ENCODE peak calls at places on chromosomes 7 and 10, in ten cellular contexts. E is immature natural killer cell; J is pancreas; K is T follicular helper cell; A is ELR; Q is NCI-H1105 treated with DMSO at 0.1 percent for 48 hours; U is stimulated activated CD4-positive, alpha-beta T cell treated with anti-CD3 and anti-CD28 coated beads, Interleukin-12 subunit alpha, Interleukin-12 subunit beta, amount 100 ng/mL, for 4 hours; X is foreskin fibroblast; G is GM23248; M is stimulated activated CD8-positive, alpha-beta memory T cell treated with anti-CD3 and anti-CD28 coated beads, Interleukin-2, amount 100 ng/mL, for 48 hours. P is an unnamed sample.

GRCh38 chr7:98988641-98989040 is 110.3 kb downstream of the TRRAP start:
- DNase-seq in E (no peak), J (no peak), K (no peak), A (no peak), Q (no peak), U (no peak), X (no peak), G (no peak), M (no peak), P (peak)

GRCh38 chr10:125060038-125060437 is 100.3 kb downstream of the CTBP2 start:
- DNase-seq in E (no peak), J (no peak), K (no peak), A (no peak), Q (no peak), U (no peak), X (no peak), G (peak), M (no peak), P (no peak)

GRCh38 chr7:8389898-8390642 is 43.3 kb upstream of the NXPH1 start:
- DNase-seq in E (no peak), J (peak), K (no peak), A (peak), Q (no peak), U (no peak), X (no peak), G (peak), M (no peak), P (no peak)

GRCh38 chr7:79272066-79272669 is 181.3 kb downstream of the MAGI2 start:
- DNase-seq in E (no peak), J (no peak), K (no peak), A (peak), Q (peak), U (no peak), X (peak), G (peak), M (no peak), P (no peak)

GRCh38 chr10:96987842-96988175 is 155.7 kb downstream of the LCOR start:
- DNase-seq in E (no peak), J (no peak), K (no peak), A (peak), Q (no peak), U (no peak), X (peak), G (peak), M (no peak), P (no peak)

GRCh38 chr10:125121003-125121402 is 39.4 kb downstream of the CTBP2 start:
- DNase-seq in E (no peak), J (peak), K (no peak), A (no peak), Q (no peak), U (no peak), X (no peak), G (no peak), M (no peak), P (no peak)

GRCh38 chr10:72162978-72163377 is 52.8 kb upstream of the ANAPC16 start:
- DNase-seq in E (no peak), J (no peak), K (no peak), A (peak), Q (no peak), U (no peak), X (peak), G (peak), M (no peak), P (no peak)

GRCh38 chr10:42548254-42548653 is 90.1 kb downstream of the ZNF33B start:
- DNase-seq in E (no peak), J (no peak), K (no peak), A (no peak), Q (no peak), U (no peak), X (no peak), G (no peak), M (no peak), P (no peak)

GRCh38 chr10:86288695-86289576 is 77.7 kb downstream of the GRID1 start:
- DNase-seq in E (no peak), J (no peak), K (no peak), A (no peak), Q (no peak), U (no peak), X (no peak), G (no peak), M (no peak), P (peak)

GRCh38 chr10:16780338-16780880 is 36.8 kb downstream of the RSU1 start:
- DNase-seq in E (no peak), J (no peak), K (no peak), A (no peak), Q (no peak), U (no peak), X (no peak), G (no peak), M (no peak), P (no peak)

GRCh38 chr7:70240873-70241272 is 642.6 kb downstream of the AUTS2 start:
- DNase-seq in E (no peak), J (no peak), K (no peak), A (no peak), Q (no peak), U (no peak), X (no peak), G (no peak), M (no peak), P (no peak)

GRCh38 chr7:429828-430180 is 89.8 kb downstream of the PDGFA start:
- DNase-seq in E (no peak), J (no peak), K (no peak), A (no peak), Q (no peak), U (no peak), X (no peak), G (no peak), M (no peak), P (no peak)

GRCh38 chr7:112745635-112746034 is 44.6 kb downstream of the TMEM168 start:
- DNase-seq in E (no peak), J (no peak), K (no peak), A (no peak), Q (no peak), U (no peak), X (no peak), G (no peak), M (no peak), P (no peak)

GRCh38 chr7:125316451-125316850 is 386.8 kb upstream of the POT1 start:
- DNase-seq in E (no peak), J (no peak), K (no peak), A (no peak), Q (no peak), U (no peak), X (no peak), G (no peak), M (no peak), P (no peak)

GRCh38 chr10:123506455-123506854 is 159.7 kb upstream of the GPR26 start:
- DNase-seq in E (no peak), J (no peak), K (no peak), A (no peak), Q (no peak), U (no peak), X (no peak), G (no peak), M (no peak), P (no peak)

GRCh38 chr10:104906112-104906511 is 265.0 kb downstream of the SORCS3 start:
- DNase-seq in E (no peak), J (no peak), K (no peak), A (no peak), Q (no peak), U (no peak), X (no peak), G (no peak), M (no peak), P (no peak)

GRCh38 chr7:110084177-110084807 is 1006.6 kb upstream of the LRRN3 start:
- DNase-seq in E (no peak), J (no peak), K (no peak), A (no peak), Q (peak), U (no peak), X (peak), G (no peak), M (no peak), P (no peak)

GRCh38 chr7:110803602-110804143 is 287.3 kb upstream of the LRRN3 start:
- DNase-seq in E (no peak), J (no peak), K (no peak), A (no peak), Q (no peak), U (no peak), X (no peak), G (no peak), M (no peak), P (no peak)

GRCh38 chr7:107108951-107109350 is 59.9 kb upstream of the HBP1 start:
- DNase-seq in E (no peak), J (no peak), K (no peak), A (no peak), Q (no peak), U (no peak), X (no peak), G (no peak), M (no peak), P (no peak)

P was measured in mesenteric fat pad.